ENCODE peak calls at places on chromosome 5, in eight cellular contexts. R is tibial nerve; K is lower leg skin; Y is adrenal gland; X is A673; Q is CD8-positive, alpha-beta memory T cell; Z is neuronal stem cell; J is foreskin fibroblast. M is an unnamed sample.

GRCh38 chr5:59724482-59725392 is 168.8 kb downstream of the PDE4D start:
- DNase-seq in R (no peak), K (no peak), Y (no peak), X (peak; percentile 69), Q (no peak), Z (peak; percentile 33), J (peak; percentile 74), M (peak; percentile 69)

GRCh38 chr5:56069652-56070226 is 75.0 kb upstream of the IL6ST start:
- DNase-seq in R (no peak), K (no peak), Y (no peak), X (no peak), Q (no peak), Z (no peak), J (no peak), M (no peak)

GRCh38 chr5:180047667-180048066 is 23.9 kb downstream of the RNF130 start:
- DNase-seq in R (peak; percentile 53), K (no peak), Y (no peak), X (no peak), Q (no peak), Z (no peak), J (peak; percentile 12), M (no peak)

GRCh38 chr5:99808657-99809230 is 726.4 kb upstream of the FAM174A start:
- DNase-seq in R (no peak), K (no peak), Y (no peak), X (no peak), Q (no peak), Z (no peak), J (no peak), M (no peak)

GRCh38 chr5:114362197-114362976 is 517 bp downstream of the KCNN2 start:
- DNase-seq in R (no peak), K (no peak), Y (no peak), X (peak; percentile 10), Q (no peak), Z (peak; percentile 75), J (peak; percentile 66), M (no peak)

GRCh38 chr5:159444441-159445082 is 114.3 kb upstream of the IL12B start:
- DNase-seq in R (peak; percentile 32), K (no peak), Y (no peak), X (peak; percentile 51), Q (peak; percentile 16), Z (peak; percentile 39), J (peak; percentile 77), M (peak; percentile 69)

GRCh38 chr5:64229163-64229774 is 63.6 kb downstream of the RNF180 start:
- DNase-seq in R (no peak), K (no peak), Y (no peak), X (peak; percentile 45), Q (no peak), Z (peak; percentile 39), J (peak; percentile 63), M (peak; percentile 68)

GRCh38 chr5:116455061-116455460 is 119.6 kb downstream of the SEMA6A start:
- DNase-seq in R (no peak), K (no peak), Y (no peak), X (no peak), Q (no peak), Z (no peak), J (peak; percentile 49), M (no peak)

GRCh38 chr5:51657340-51658240 is 274.3 kb downstream of the ISL1 start:
- DNase-seq in R (no peak), K (no peak), Y (no peak), X (peak; percentile 68), Q (no peak), Z (no peak), J (peak; percentile 14), M (no peak)

GRCh38 chr5:179323026-179323571 is 22.2 kb downstream of the ADAMTS2 start:
- DNase-seq in R (no peak), K (peak; percentile 70), Y (no peak), X (no peak), Q (no peak), Z (no peak), J (no peak), M (no peak)

GRCh38 chr5:122099060-122099790 is 21.2 kb upstream of the LOX start:
- DNase-seq in R (no peak), K (no peak), Y (peak; percentile 19), X (no peak), Q (no peak), Z (no peak), J (peak; percentile 92), M (no peak)

GRCh38 chr5:144468542-144468941 is 297.9 kb downstream of the KCTD16 start:
- DNase-seq in R (no peak), K (no peak), Y (no peak), X (no peak), Q (no peak), Z (no peak), J (no peak), M (no peak)

GRCh38 chr5:172149073-172149472 is 39.0 kb downstream of the STK10 start:
- DNase-seq in R (no peak), K (no peak), Y (no peak), X (no peak), Q (no peak), Z (no peak), J (peak; percentile 68), M (no peak)

GRCh38 chr5:62206150-62206829 is 99.7 kb upstream of the KIF2A start:
- DNase-seq in R (no peak), K (no peak), Y (no peak), X (peak; percentile 64), Q (no peak), Z (no peak), J (no peak), M (peak; percentile 64)

GRCh38 chr5:62256161-62257017 is 49.6 kb upstream of the KIF2A start:
- DNase-seq in R (no peak), K (no peak), Y (no peak), X (peak; percentile 86), Q (peak; percentile 62), Z (no peak), J (no peak), M (no peak)

GRCh38 chr5:154220625-154221024 is 30.1 kb downstream of the GALNT10 start:
- DNase-seq in R (no peak), K (no peak), Y (peak; percentile 51), X (no peak), Q (no peak), Z (no peak), J (peak; percentile 88), M (no peak)

GRCh38 chr5:66021585-66021984 is 95.2 kb downstream of the ERBIN start:
- DNase-seq in R (no peak), K (no peak), Y (no peak), X (no peak), Q (no peak), Z (no peak), J (no peak), M (no peak)

GRCh38 chr5:146007270-146007669 is 70.9 kb downstream of the SH3RF2 start:
- DNase-seq in R (no peak), K (no peak), Y (peak; percentile 41), X (peak; percentile 77), Q (no peak), Z (no peak), J (peak; percentile 7), M (peak; percentile 45)

GRCh38 chr5:149938272-149938671 is 6.3 kb downstream of the PDE6A start:
- DNase-seq in R (no peak), K (no peak), Y (peak; percentile 59), X (peak; percentile 59), Q (no peak), Z (no peak), J (peak; percentile 66), M (no peak)
- H3K4me3 ChIP-seq in R (no peak overlapping the region), K (no peak overlapping the region), Y (no peak overlapping the region), X (no peak overlapping the region), Q (no peak overlapping the region), Z (no peak overlapping the region), J (no peak overlapping the region), M (no peak overlapping the region)

DNA sequence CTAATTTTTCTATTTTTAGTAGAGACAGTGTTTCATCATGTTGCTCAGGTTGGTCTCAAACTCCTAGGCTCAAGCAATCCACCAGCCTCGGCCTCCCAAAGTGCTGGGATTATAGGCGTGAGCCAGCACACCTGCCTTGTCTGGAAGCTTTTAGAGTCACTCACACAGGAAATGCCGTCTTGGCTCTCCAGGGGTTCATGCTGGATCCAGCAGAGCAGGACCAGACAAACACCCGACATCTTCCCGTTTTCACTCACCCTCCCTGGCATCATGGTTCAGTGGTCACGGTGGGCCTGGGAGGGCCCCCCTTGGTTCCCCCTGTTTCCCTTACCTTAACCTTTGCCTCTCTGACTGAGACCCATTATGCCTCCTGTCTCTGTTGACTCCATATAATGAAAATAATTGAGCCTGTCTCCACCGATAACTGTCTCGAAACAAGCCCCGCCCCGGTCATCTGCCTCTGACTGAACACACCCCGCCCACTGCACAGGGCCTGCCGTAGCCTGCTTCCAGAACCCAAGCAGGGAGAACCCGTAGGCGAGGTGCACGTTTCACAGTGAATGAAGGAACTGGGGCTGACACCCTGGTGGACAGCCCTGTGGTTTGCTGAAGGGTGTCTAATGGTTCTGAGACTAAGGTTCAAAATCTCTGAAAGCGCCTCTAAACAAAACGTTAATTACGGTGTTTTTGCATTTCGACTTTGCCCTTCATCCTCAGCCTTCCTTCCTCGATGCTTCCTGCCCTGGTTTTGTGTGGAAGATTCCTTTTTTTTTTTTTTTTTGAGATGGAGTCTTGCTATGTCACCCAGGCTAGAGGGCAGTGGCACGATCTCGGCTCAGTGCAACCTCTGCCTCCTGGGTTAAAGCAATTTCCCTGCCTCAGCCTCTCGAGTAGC is 39.7 kb upstream of the SPRY4 start:
- DNase-seq in R (peak; percentile 82), K (peak; percentile 90), Y (peak; percentile 62), X (peak; percentile 91), Q (no peak), Z (no peak), J (no peak), M (no peak)
- H3K4me3 ChIP-seq in R (no peak overlapping the region), K (no peak overlapping the region), Y (no peak overlapping the region), X (peak overlapping the region; percentile 39), Q (no peak overlapping the region), Z (no peak overlapping the region), J (no peak overlapping the region), M (peak overlapping the region; percentile 40)

DNA sequence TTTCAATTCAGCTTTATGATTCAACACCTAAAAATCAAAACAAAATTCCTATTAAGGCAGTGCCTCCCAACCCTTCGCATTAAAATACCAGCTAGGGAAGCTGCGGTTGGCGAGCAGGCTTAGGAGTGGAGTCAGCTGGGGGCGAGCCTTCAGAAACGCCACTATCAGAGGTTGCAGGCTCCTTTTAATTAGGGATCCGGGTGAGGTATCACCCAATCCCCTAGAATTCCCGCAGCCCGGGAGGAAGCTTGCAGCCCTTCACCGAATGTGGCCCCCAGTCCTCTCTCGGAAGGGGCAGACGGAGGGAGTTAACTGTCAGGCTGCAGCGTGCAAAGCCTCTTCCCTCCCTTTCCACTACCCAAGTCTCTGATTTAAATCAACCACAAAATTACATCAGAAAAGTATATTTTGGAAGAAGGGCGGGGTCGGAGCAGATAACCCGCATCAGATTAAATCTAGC is 1.7 kb downstream of the STC2 start:
- DNase-seq in R (no peak), K (peak; percentile 80), Y (no peak), X (peak; percentile 22), Q (no peak), Z (no peak), J (peak; percentile 93), M (no peak)
- H3K4me3 ChIP-seq in R (no peak overlapping the region), K (no peak overlapping the region), Y (no peak overlapping the region), X (peak overlapping the region; percentile 85), Q (no peak overlapping the region), Z (peak overlapping the region; percentile 52), J (peak overlapping the region; percentile 95), M (no peak overlapping the region)

DNA sequence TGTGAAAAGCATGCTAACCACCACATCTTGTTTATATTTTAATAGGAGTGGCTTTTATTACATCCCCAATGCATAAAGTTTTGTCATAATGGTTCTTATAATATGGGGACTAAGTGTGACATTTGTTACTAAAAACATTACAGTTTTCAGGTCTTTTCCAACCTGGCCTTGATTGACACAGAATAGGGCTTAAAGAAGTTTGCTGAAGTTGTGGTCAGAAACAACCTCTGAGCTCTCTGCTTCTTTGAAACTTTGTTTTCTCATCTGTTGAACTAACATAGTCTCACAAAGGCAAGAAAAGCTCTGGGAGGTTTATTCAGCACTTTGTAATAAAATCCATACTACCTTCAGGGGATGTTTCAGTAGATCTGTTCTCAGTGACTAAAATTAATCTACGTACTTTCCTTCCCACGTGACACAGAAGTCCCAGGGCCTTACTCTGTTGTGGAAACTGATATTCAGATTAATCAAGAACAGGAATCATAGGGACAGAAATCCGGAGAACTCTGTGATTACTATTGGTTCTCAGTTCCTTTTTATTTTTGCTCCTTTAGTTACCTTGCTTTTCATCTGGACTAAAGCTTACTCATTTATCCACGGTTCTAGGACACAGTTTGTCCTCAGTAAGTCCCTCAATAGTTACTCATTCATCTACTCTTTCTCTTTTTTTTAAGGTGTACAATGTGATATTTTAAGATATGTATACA is 289.0 kb upstream of the EFNA5 start:
- DNase-seq in R (no peak), K (no peak), Y (no peak), X (no peak), Q (no peak), Z (no peak), J (no peak), M (no peak)
- H3K4me3 ChIP-seq in R (no peak overlapping the region), K (no peak overlapping the region), Y (no peak overlapping the region), X (no peak overlapping the region), Q (no peak overlapping the region), Z (no peak overlapping the region), J (no peak overlapping the region), M (no peak overlapping the region)

M was measured in Karpas-422.